ENCODE peak calls at places on chromosomes 5 and 9, in seven cellular contexts. One of them, this sample, is unnamed.
A peak's percentile ranks its signal among the peaks of the same experiment; 100 is the strongest.

GRCh38 chr5:102958481-102959011 is 161.4 kb downstream of the GIN1 start:
- DNase-seq in AG09309: no peak
- DNase-seq in WERI-Rb-1: no peak
- DNase-seq in astrocyte of the spinal cord: peak; percentile 77
- DNase-seq in heart left ventricle: no peak
- DNase-seq in effector memory CD8-positive, alpha-beta T cell: no peak
- DNase-seq in cardiac muscle cell: peak; percentile 56
- DNase-seq in this sample: peak; percentile 32

GRCh38 chr9:110994771-110995241 is 43.5 kb downstream of the LPAR1 start:
- DNase-seq in heart left ventricle: no peak
- DNase-seq in AG09309: no peak
- DNase-seq in cardiac muscle cell: peak; percentile 22
- DNase-seq in astrocyte of the spinal cord: peak; percentile 47
- DNase-seq in effector memory CD8-positive, alpha-beta T cell: no peak
- DNase-seq in WERI-Rb-1: no peak
- DNase-seq in this sample: no peak

GRCh38 chr9:130172161-130172857 is at the start of gene NCS1:
- DNase-seq in astrocyte of the spinal cord: peak; percentile 54
- DNase-seq in WERI-Rb-1: peak; percentile 90
- DNase-seq in effector memory CD8-positive, alpha-beta T cell: no peak
- DNase-seq in cardiac muscle cell: peak; percentile 82
- DNase-seq in AG09309: no peak
- DNase-seq in heart left ventricle: peak; percentile 77
- DNase-seq in this sample: no peak

GRCh38 chr9:136939996-136940525 is 4.5 kb downstream of the FBXW5 start:
- DNase-seq in cardiac muscle cell: no peak
- DNase-seq in AG09309: no peak
- DNase-seq in WERI-Rb-1: no peak
- DNase-seq in effector memory CD8-positive, alpha-beta T cell: no peak
- DNase-seq in heart left ventricle: peak; percentile 84
- DNase-seq in astrocyte of the spinal cord: no peak
- DNase-seq in this sample: no peak

GRCh38 chr5:173396311-173396993 is 68.2 kb upstream of the STC2 start:
- DNase-seq in astrocyte of the spinal cord: no peak
- DNase-seq in effector memory CD8-positive, alpha-beta T cell: no peak
- DNase-seq in WERI-Rb-1: peak; percentile 19
- DNase-seq in cardiac muscle cell: peak; percentile 20
- DNase-seq in heart left ventricle: no peak
- DNase-seq in AG09309: no peak
- DNase-seq in this sample: no peak

GRCh38 chr5:113276001-113276400 is 158.8 kb downstream of the TSSK1B start:
- DNase-seq in cardiac muscle cell: no peak
- DNase-seq in AG09309: no peak
- DNase-seq in heart left ventricle: no peak
- DNase-seq in WERI-Rb-1: no peak
- DNase-seq in astrocyte of the spinal cord: no peak
- DNase-seq in effector memory CD8-positive, alpha-beta T cell: no peak
- DNase-seq in this sample: peak; percentile 20

GRCh38 chr9:419571-420156 is 205.0 kb downstream of the DOCK8 start:
- DNase-seq in cardiac muscle cell: peak; percentile 51
- DNase-seq in WERI-Rb-1: no peak
- DNase-seq in heart left ventricle: no peak
- DNase-seq in effector memory CD8-positive, alpha-beta T cell: no peak
- DNase-seq in astrocyte of the spinal cord: peak; percentile 68
- DNase-seq in AG09309: no peak
- DNase-seq in this sample: no peak

GRCh38 chr5:130549884-130550552 is 615.0 kb downstream of the HINT1 start:
- DNase-seq in AG09309: no peak
- DNase-seq in cardiac muscle cell: peak; percentile 78
- DNase-seq in WERI-Rb-1: no peak
- DNase-seq in effector memory CD8-positive, alpha-beta T cell: no peak
- DNase-seq in astrocyte of the spinal cord: peak; percentile 93
- DNase-seq in heart left ventricle: no peak
- DNase-seq in this sample: no peak

GRCh38 chr9:130288926-130289705 is 23.6 kb downstream of the HMCN2 start:
- DNase-seq in WERI-Rb-1: peak; percentile 41
- DNase-seq in heart left ventricle: no peak
- DNase-seq in astrocyte of the spinal cord: no peak
- DNase-seq in AG09309: no peak
- DNase-seq in cardiac muscle cell: no peak
- DNase-seq in effector memory CD8-positive, alpha-beta T cell: no peak
- DNase-seq in this sample: no peak

GRCh38 chr5:65127181-65127901 is 354.4 kb downstream of the ADAMTS6 start:
- DNase-seq in WERI-Rb-1: no peak
- DNase-seq in effector memory CD8-positive, alpha-beta T cell: no peak
- DNase-seq in cardiac muscle cell: peak; percentile 21
- DNase-seq in heart left ventricle: no peak
- DNase-seq in astrocyte of the spinal cord: peak; percentile 81
- DNase-seq in AG09309: no peak
- DNase-seq in this sample: no peak

GRCh38 chr5:54083851-54084250 is 226.5 kb downstream of the ARL15 start:
- DNase-seq in effector memory CD8-positive, alpha-beta T cell: no peak
- DNase-seq in astrocyte of the spinal cord: no peak
- DNase-seq in AG09309: no peak
- DNase-seq in WERI-Rb-1: no peak
- DNase-seq in cardiac muscle cell: no peak
- DNase-seq in heart left ventricle: no peak
- DNase-seq in this sample: no peak

GRCh38 chr9:122130837-122131236 is 28.7 kb downstream of the NDUFA8 start:
- DNase-seq in cardiac muscle cell: no peak
- DNase-seq in effector memory CD8-positive, alpha-beta T cell: no peak
- DNase-seq in astrocyte of the spinal cord: no peak
- DNase-seq in WERI-Rb-1: no peak
- DNase-seq in AG09309: no peak
- DNase-seq in heart left ventricle: no peak
- DNase-seq in this sample: no peak

GRCh38 chr5:59863777-59864176 is 29.7 kb downstream of the PDE4D start:
- DNase-seq in astrocyte of the spinal cord: peak; percentile 28
- DNase-seq in cardiac muscle cell: no peak
- DNase-seq in heart left ventricle: no peak
- DNase-seq in AG09309: no peak
- DNase-seq in WERI-Rb-1: no peak
- DNase-seq in effector memory CD8-positive, alpha-beta T cell: no peak
- DNase-seq in this sample: no peak

GRCh38 chr9:2195211-2195610 is 180.1 kb downstream of the SMARCA2 start:
- DNase-seq in cardiac muscle cell: no peak
- DNase-seq in astrocyte of the spinal cord: no peak
- DNase-seq in effector memory CD8-positive, alpha-beta T cell: no peak
- DNase-seq in heart left ventricle: no peak
- DNase-seq in AG09309: no peak
- DNase-seq in WERI-Rb-1: no peak
- DNase-seq in this sample: no peak

GRCh38 chr9:92327283-92327850 is 1.6 kb downstream of the CENPP start:
- DNase-seq in WERI-Rb-1: no peak
- DNase-seq in effector memory CD8-positive, alpha-beta T cell: no peak
- DNase-seq in heart left ventricle: no peak
- DNase-seq in AG09309: no peak
- DNase-seq in cardiac muscle cell: no peak
- DNase-seq in astrocyte of the spinal cord: no peak
- DNase-seq in this sample: no peak

GRCh38 chr5:76615759-76616158 is 7.4 kb downstream of the F2RL2 start:
- DNase-seq in cardiac muscle cell: no peak
- DNase-seq in WERI-Rb-1: no peak
- DNase-seq in AG09309: no peak
- DNase-seq in astrocyte of the spinal cord: peak; percentile 74
- DNase-seq in effector memory CD8-positive, alpha-beta T cell: no peak
- DNase-seq in heart left ventricle: no peak
- DNase-seq in this sample: no peak

GRCh38 chr5:1435369-1435768 is 9.9 kb downstream of the SLC6A3 start:
- DNase-seq in cardiac muscle cell: no peak
- DNase-seq in AG09309: no peak
- DNase-seq in effector memory CD8-positive, alpha-beta T cell: no peak
- DNase-seq in heart left ventricle: no peak
- DNase-seq in WERI-Rb-1: peak; percentile 4
- DNase-seq in astrocyte of the spinal cord: no peak
- DNase-seq in this sample: no peak

GRCh38 chr9:20925256-20926046 is 106.0 kb downstream of the HACD4 start:
- DNase-seq in WERI-Rb-1: no peak
- DNase-seq in AG09309: no peak
- DNase-seq in astrocyte of the spinal cord: no peak
- DNase-seq in effector memory CD8-positive, alpha-beta T cell: no peak
- DNase-seq in cardiac muscle cell: no peak
- DNase-seq in heart left ventricle: no peak
- DNase-seq in this sample: no peak

GRCh38 chr5:59380350-59380951 is 513.1 kb downstream of the PDE4D start:
- DNase-seq in heart left ventricle: no peak
- DNase-seq in effector memory CD8-positive, alpha-beta T cell: no peak
- DNase-seq in WERI-Rb-1: no peak
- DNase-seq in astrocyte of the spinal cord: peak; percentile 85
- DNase-seq in cardiac muscle cell: peak; percentile 89
- DNase-seq in AG09309: peak; percentile 35
- DNase-seq in this sample: peak; percentile 57

GRCh38 chr9:135885100-135885853 is 22.1 kb downstream of the CAMSAP1 start:
- DNase-seq in astrocyte of the spinal cord: no peak
- DNase-seq in cardiac muscle cell: no peak
- DNase-seq in heart left ventricle: no peak
- DNase-seq in effector memory CD8-positive, alpha-beta T cell: no peak
- DNase-seq in AG09309: no peak
- DNase-seq in WERI-Rb-1: no peak
- DNase-seq in this sample: no peak

GRCh38 chr9:35736201-35736633 is 3.8 kb downstream of the CREB3 start:
- DNase-seq in astrocyte of the spinal cord: peak; percentile 83
- DNase-seq in heart left ventricle: peak; percentile 66
- DNase-seq in effector memory CD8-positive, alpha-beta T cell: peak; percentile 67
- DNase-seq in WERI-Rb-1: peak; percentile 88
- DNase-seq in AG09309: peak; percentile 32
- DNase-seq in cardiac muscle cell: peak; percentile 89
- DNase-seq in this sample: peak; percentile 34

GRCh38 chr5:145443366-145443765 is 391.8 kb downstream of the PRELID2 start:
- DNase-seq in WERI-Rb-1: no peak
- DNase-seq in AG09309: no peak
- DNase-seq in astrocyte of the spinal cord: no peak
- DNase-seq in heart left ventricle: no peak
- DNase-seq in effector memory CD8-positive, alpha-beta T cell: no peak
- DNase-seq in cardiac muscle cell: no peak
- DNase-seq in this sample: no peak

GRCh38 chr9:37464426-37465248 is 613 bp downstream of the ZBTB5 start:
- DNase-seq in cardiac muscle cell: peak; percentile 74
- DNase-seq in AG09309: no peak
- DNase-seq in WERI-Rb-1: no peak
- DNase-seq in heart left ventricle: peak; percentile 81
- DNase-seq in effector memory CD8-positive, alpha-beta T cell: peak; percentile 66
- DNase-seq in astrocyte of the spinal cord: peak; percentile 77
- DNase-seq in this sample: peak; percentile 85

GRCh38 chr5:95621839-95622629 is 2.1 kb downstream of the GPR150 start:
- DNase-seq in cardiac muscle cell: no peak
- DNase-seq in effector memory CD8-positive, alpha-beta T cell: no peak
- DNase-seq in astrocyte of the spinal cord: no peak
- DNase-seq in heart left ventricle: no peak
- DNase-seq in WERI-Rb-1: no peak
- DNase-seq in AG09309: no peak
- DNase-seq in this sample: no peak

GRCh38 chr5:142152383-142152730 is 43.8 kb downstream of the NDFIP1 start:
- DNase-seq in AG09309: no peak
- DNase-seq in astrocyte of the spinal cord: no peak
- DNase-seq in cardiac muscle cell: peak; percentile 21
- DNase-seq in WERI-Rb-1: no peak
- DNase-seq in heart left ventricle: no peak
- DNase-seq in effector memory CD8-positive, alpha-beta T cell: no peak
- DNase-seq in this sample: no peak

GRCh38 chr5:136840601-136841000 is 475.3 kb upstream of the TRPC7 start:
- DNase-seq in cardiac muscle cell: no peak
- DNase-seq in astrocyte of the spinal cord: no peak
- DNase-seq in AG09309: no peak
- DNase-seq in WERI-Rb-1: no peak
- DNase-seq in heart left ventricle: no peak
- DNase-seq in effector memory CD8-positive, alpha-beta T cell: no peak
- DNase-seq in this sample: no peak

GRCh38 chr9:133930046-133931015 is 61.8 kb downstream of the VAV2 start:
- DNase-seq in effector memory CD8-positive, alpha-beta T cell: no peak
- DNase-seq in WERI-Rb-1: no peak
- DNase-seq in astrocyte of the spinal cord: no peak
- DNase-seq in cardiac muscle cell: no peak
- DNase-seq in heart left ventricle: no peak
- DNase-seq in AG09309: no peak
- DNase-seq in this sample: no peak

GRCh38 chr5:99644822-99645221 is 716.0 kb upstream of the CHD1 start:
- DNase-seq in astrocyte of the spinal cord: no peak
- DNase-seq in heart left ventricle: no peak
- DNase-seq in effector memory CD8-positive, alpha-beta T cell: no peak
- DNase-seq in cardiac muscle cell: no peak
- DNase-seq in AG09309: no peak
- DNase-seq in WERI-Rb-1: no peak
- DNase-seq in this sample: no peak

GRCh38 chr9:115764649-115765048 is 388.9 kb upstream of the PAPPA start:
- DNase-seq in heart left ventricle: peak; percentile 6
- DNase-seq in WERI-Rb-1: no peak
- DNase-seq in cardiac muscle cell: peak; percentile 48
- DNase-seq in effector memory CD8-positive, alpha-beta T cell: no peak
- DNase-seq in astrocyte of the spinal cord: peak; percentile 44
- DNase-seq in AG09309: no peak
- DNase-seq in this sample: no peak

GRCh38 chr5:35230043-35230611 is at the start of gene PRLR:
- DNase-seq in cardiac muscle cell: peak; percentile 60
- DNase-seq in effector memory CD8-positive, alpha-beta T cell: no peak
- DNase-seq in AG09309: no peak
- DNase-seq in WERI-Rb-1: no peak
- DNase-seq in heart left ventricle: peak; percentile 23
- DNase-seq in astrocyte of the spinal cord: peak; percentile 13
- DNase-seq in this sample: no peak

GRCh38 chr5:151770383-151771258 is 1.1 kb upstream of the G3BP1 start:
- DNase-seq in WERI-Rb-1: peak; percentile 68
- DNase-seq in astrocyte of the spinal cord: peak; percentile 86
- DNase-seq in effector memory CD8-positive, alpha-beta T cell: no peak
- DNase-seq in cardiac muscle cell: peak; percentile 91
- DNase-seq in AG09309: no peak
- DNase-seq in heart left ventricle: peak; percentile 86
- DNase-seq in this sample: no peak

GRCh38 chr5:67537439-67538342 is 341.1 kb upstream of the CD180 start:
- DNase-seq in heart left ventricle: no peak
- DNase-seq in WERI-Rb-1: no peak
- DNase-seq in cardiac muscle cell: peak; percentile 53
- DNase-seq in astrocyte of the spinal cord: peak; percentile 71
- DNase-seq in AG09309: no peak
- DNase-seq in effector memory CD8-positive, alpha-beta T cell: no peak
- DNase-seq in this sample: no peak

GRCh38 chr9:21708846-21709245 is 93.6 kb upstream of the MTAP start:
- DNase-seq in cardiac muscle cell: no peak
- DNase-seq in WERI-Rb-1: no peak
- DNase-seq in heart left ventricle: no peak
- DNase-seq in astrocyte of the spinal cord: no peak
- DNase-seq in effector memory CD8-positive, alpha-beta T cell: no peak
- DNase-seq in AG09309: no peak
- DNase-seq in this sample: no peak

GRCh38 chr5:124301850-124302249 is 444.6 kb downstream of the ZNF608 start:
- DNase-seq in effector memory CD8-positive, alpha-beta T cell: no peak
- DNase-seq in heart left ventricle: no peak
- DNase-seq in cardiac muscle cell: peak; percentile 53
- DNase-seq in WERI-Rb-1: no peak
- DNase-seq in astrocyte of the spinal cord: peak; percentile 45
- DNase-seq in AG09309: no peak
- DNase-seq in this sample: no peak

GRCh38 chr9:16830806-16831205 is 39.7 kb downstream of the BNC2 start:
- DNase-seq in AG09309: no peak
- DNase-seq in effector memory CD8-positive, alpha-beta T cell: no peak
- DNase-seq in WERI-Rb-1: no peak
- DNase-seq in heart left ventricle: no peak
- DNase-seq in cardiac muscle cell: no peak
- DNase-seq in astrocyte of the spinal cord: no peak
- DNase-seq in this sample: no peak

GRCh38 chr5:37112383-37112991 is 136.7 kb downstream of the CPLANE1 start:
- DNase-seq in astrocyte of the spinal cord: no peak
- DNase-seq in heart left ventricle: no peak
- DNase-seq in cardiac muscle cell: no peak
- DNase-seq in effector memory CD8-positive, alpha-beta T cell: no peak
- DNase-seq in AG09309: no peak
- DNase-seq in WERI-Rb-1: no peak
- DNase-seq in this sample: no peak

GRCh38 chr5:10987881-10988504 is 227.0 kb upstream of the DAP start:
- DNase-seq in cardiac muscle cell: peak; percentile 2
- DNase-seq in AG09309: no peak
- DNase-seq in effector memory CD8-positive, alpha-beta T cell: peak; percentile 15
- DNase-seq in heart left ventricle: peak; percentile 79
- DNase-seq in WERI-Rb-1: peak; percentile 95
- DNase-seq in astrocyte of the spinal cord: peak; percentile 25
- DNase-seq in this sample: peak; percentile 78